ENCODE peak calls at places on chromosomes 6 and 20, in seven cellular contexts. R is retinal pigment epithelial cell; T is OCI-LY7; Z is HFFc6; H is CD8-positive, alpha-beta T cell; E is AG09319; W is neural crest cell. S is an unnamed sample.

GRCh38 chr6:33428219-33428890 is 8.5 kb downstream of the SYNGAP1 start:
- DNase-seq in E (no peak), H (no peak), R (no peak), Z (peak), T (peak), W (no peak), S (no peak)

GRCh38 chr20:40654876-40655275 is 34.2 kb downstream of the MAFB start:
- DNase-seq in H (no peak), E (no peak), W (no peak), Z (no peak), R (no peak), T (no peak), S (no peak)

GRCh38 chr6:87078983-87079616 is 15.8 kb downstream of the CGA start:
- DNase-seq in R (no peak), Z (peak), T (peak), H (peak), E (peak), W (peak), S (peak)

GRCh38 chr20:48189177-48189576 is 403.9 kb upstream of the SULF2 start:
- DNase-seq in Z (no peak), W (no peak), R (no peak), E (peak), T (peak), H (no peak), S (peak)

GRCh38 chr6:153301602-153302001 is 170.5 kb upstream of the RGS17 start:
- DNase-seq in W (no peak), R (no peak), E (no peak), Z (no peak), H (no peak), T (no peak), S (no peak)

GRCh38 chr20:32072168-32072721 is 20.2 kb downstream of the HCK start:
- DNase-seq in R (peak), H (no peak), E (no peak), W (no peak), T (no peak), Z (no peak), S (no peak)

GRCh38 chr6:144415014-144415413 is 129.9 kb downstream of the UTRN start:
- DNase-seq in Z (peak), E (no peak), T (no peak), W (no peak), R (no peak), H (no peak), S (no peak)

GRCh38 chr6:20490591-20490990 is 43.7 kb upstream of the CDKAL1 start:
- DNase-seq in R (no peak), H (no peak), T (no peak), E (no peak), W (no peak), Z (no peak), S (no peak)

GRCh38 chr6:131519670-131520436 is 53.2 kb upstream of the ARG1 start:
- DNase-seq in Z (peak), R (no peak), W (peak), H (peak), T (peak), E (peak), S (peak)

GRCh38 chr20:21129861-21130260 is 4.0 kb downstream of the KIZ start:
- DNase-seq in H (no peak), E (no peak), R (no peak), W (no peak), Z (no peak), T (no peak), S (no peak)

GRCh38 chr6:159836294-159837140 is 36.4 kb downstream of the PNLDC1 start:
- DNase-seq in R (no peak), E (no peak), Z (no peak), T (no peak), H (no peak), W (no peak), S (peak)

GRCh38 chr6:131787955-131788712 is 19.7 kb upstream of the ENPP1 start:
- DNase-seq in T (no peak), R (no peak), Z (peak), W (no peak), H (no peak), E (peak), S (no peak)

GRCh38 chr6:119479860-119480655 is 130.5 kb upstream of the MAN1A1 start:
- DNase-seq in Z (no peak), H (no peak), W (no peak), R (peak), E (peak), T (no peak), S (no peak)

GRCh38 chr20:24531626-24532419 is 62.4 kb downstream of the SYNDIG1 start:
- DNase-seq in H (no peak), E (no peak), T (no peak), W (no peak), R (no peak), Z (no peak), S (no peak)

GRCh38 chr6:102746941-102747340 is 1353.4 kb downstream of the GRIK2 start:
- DNase-seq in H (no peak), R (no peak), E (no peak), Z (no peak), T (no peak), W (no peak), S (no peak)

GRCh38 chr6:89925826-89926225 is 31.6 kb downstream of the GJA10 start:
- DNase-seq in E (no peak), W (no peak), R (no peak), H (no peak), T (no peak), Z (no peak), S (no peak)

DNA sequence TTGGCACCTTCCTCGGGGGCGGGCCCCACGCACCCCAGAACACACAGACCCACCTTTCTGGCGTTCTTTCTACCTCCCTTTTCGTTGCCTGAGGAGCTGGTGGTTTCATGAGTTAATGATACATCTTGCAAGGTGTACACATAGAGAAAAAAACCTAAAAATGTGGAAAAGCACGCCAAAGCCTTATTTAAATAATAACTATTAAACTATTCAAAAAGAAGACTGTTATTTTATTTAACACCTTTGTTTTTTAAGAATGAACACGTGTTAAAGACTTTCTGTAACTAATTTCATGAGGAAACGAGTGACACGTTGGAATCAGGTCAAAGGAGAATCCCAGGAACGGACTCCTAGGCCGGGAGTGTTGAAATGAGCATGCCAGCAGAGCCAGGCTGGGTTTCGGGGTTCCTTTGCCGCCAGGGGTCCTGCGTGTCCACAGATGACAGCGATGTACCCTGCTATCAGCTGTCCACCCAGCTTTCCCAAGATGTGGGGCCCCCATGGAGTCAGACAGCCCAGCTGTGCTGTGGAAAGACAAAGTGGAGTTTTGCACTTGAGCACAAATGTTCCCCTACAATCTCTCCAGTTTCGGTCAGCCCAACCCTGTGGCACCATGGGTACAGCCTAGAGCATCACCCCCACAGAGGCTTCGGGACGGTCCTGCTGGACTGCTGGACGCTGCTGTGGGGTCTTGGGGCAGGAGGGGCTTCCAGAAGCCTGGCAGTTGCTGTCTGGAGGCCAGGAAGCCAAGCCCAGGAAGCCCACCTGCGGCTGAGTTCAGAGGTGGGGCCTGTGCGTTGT is 16.1 kb downstream of the SLC17A9 start:
- DNase-seq in W (no peak), H (no peak), R (no peak), T (no peak), E (no peak), Z (no peak), S (no peak)
- TF ChIP-seq CTCF in W (no peak), H (no peak), R (no peak), T (no peak), E (no peak), Z (no peak), S (no peak)

GRCh38 chr20:62665826-62666735 is 23.8 kb downstream of the SLCO4A1 start:
- DNase-seq in W (no peak), E (no peak), R (no peak), H (no peak), Z (no peak), T (no peak), S (no peak)

GRCh38 chr20:62670156-62670555 is 27.9 kb downstream of the SLCO4A1 start:
- DNase-seq in T (no peak), R (no peak), W (no peak), H (no peak), E (no peak), Z (no peak), S (no peak)

GRCh38 chr20:62666736-62667529 is 24.6 kb downstream of the SLCO4A1 start:
- DNase-seq in T (no peak), W (peak), E (no peak), R (no peak), H (no peak), Z (no peak), S (no peak)

GRCh38 chr20:62667530-62668440 is 25.5 kb downstream of the SLCO4A1 start:
- DNase-seq in E (no peak), W (no peak), Z (no peak), T (no peak), H (no peak), R (no peak), S (no peak)

GRCh38 chr20:62668441-62669027 is 26.2 kb downstream of the SLCO4A1 start:
- DNase-seq in T (peak), Z (peak), W (peak), H (peak), E (peak), R (no peak), S (peak)
- TF ChIP-seq CTCF in T (peak), Z (peak), W (peak), H (peak), E (peak), R (peak), S (peak)

DNA sequence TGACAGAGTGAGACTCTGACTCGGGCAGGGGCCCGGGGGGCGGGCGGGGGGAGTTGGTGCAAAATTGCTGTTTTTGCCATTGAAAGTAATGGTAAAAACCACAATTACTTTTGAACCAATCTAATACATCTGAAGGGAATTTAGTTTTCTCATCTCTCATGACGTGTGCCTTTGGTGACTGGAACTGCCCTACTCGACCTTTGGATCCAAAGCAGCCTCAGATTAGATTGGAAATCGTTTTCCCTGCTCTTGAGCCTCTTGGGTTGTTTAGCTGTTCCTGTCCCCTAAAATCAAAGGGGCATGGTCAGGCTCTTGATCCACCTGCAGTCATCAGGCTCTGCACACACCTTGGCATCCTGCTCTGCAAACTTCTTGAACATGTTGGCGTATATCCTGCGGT is 64.0 kb upstream of the TULP1 start:
- DNase-seq in R (no peak), T (no peak), W (no peak), Z (no peak), H (no peak), E (no peak), S (no peak)
- TF ChIP-seq CTCF in R (no peak), T (no peak), W (no peak), Z (no peak), H (no peak), E (no peak), S (no peak)

DNA sequence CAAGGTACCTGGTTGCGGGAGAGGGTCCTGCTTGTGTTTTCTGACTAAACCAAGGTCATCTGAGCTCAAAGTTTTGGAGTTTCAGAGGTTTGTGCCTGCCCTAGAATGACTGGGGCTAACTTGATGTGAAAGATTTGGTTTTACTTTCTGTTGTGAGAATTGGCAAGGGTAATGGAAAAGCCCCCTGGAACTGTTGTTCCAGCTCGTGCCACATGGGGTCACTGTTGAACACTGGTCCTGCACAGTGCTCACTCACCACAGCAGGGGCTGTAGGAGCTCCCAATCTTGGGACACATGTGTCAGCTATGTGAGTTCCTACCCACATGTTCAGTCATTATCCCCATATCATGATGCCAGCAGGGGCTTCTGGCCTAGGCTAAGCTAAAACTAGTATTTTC is 6.5 kb downstream of the TGM6 start:
- DNase-seq in T (peak), Z (peak), R (no peak), H (peak), W (peak), E (no peak), S (peak)
- TF ChIP-seq CTCF in T (peak), Z (peak), R (peak), H (peak), W (peak), E (peak), S (peak)

GRCh38 chr6:154498340-154498934 is 12.0 kb downstream of the CNKSR3 start:
- DNase-seq in E (no peak), Z (no peak), R (no peak), T (no peak), H (no peak), W (no peak), S (no peak)

GRCh38 chr6:154502564-154502963 is 7.9 kb downstream of the CNKSR3 start:
- DNase-seq in T (no peak), R (no peak), W (no peak), E (no peak), H (no peak), Z (no peak), S (no peak)

GRCh38 chr6:154501287-154501868 is 9.1 kb downstream of the CNKSR3 start:
- DNase-seq in H (no peak), W (no peak), E (no peak), Z (no peak), R (no peak), T (no peak), S (no peak)

GRCh38 chr6:154499854-154500589 is 10.5 kb downstream of the CNKSR3 start:
- DNase-seq in R (no peak), T (no peak), W (no peak), Z (no peak), E (no peak), H (no peak), S (no peak)

GRCh38 chr6:154500769-154501171 is 9.7 kb downstream of the CNKSR3 start:
- DNase-seq in W (no peak), H (no peak), E (no peak), Z (no peak), R (no peak), T (no peak), S (no peak)
- TF ChIP-seq CTCF in W (peak), H (no peak), E (peak), Z (peak), R (peak), T (peak), S (no peak)

S was measured in GM10248.